ENCODE peak calls at places on chromosomes 7 and 10, in six cellular contexts. One of them, this sample, is unnamed.

GRCh38 chr10:69876286-69876685 is 74.6 kb downstream of the COL13A1 start:
- DNase-seq in H1: no peak
- DNase-seq in H9: no peak
- DNase-seq in mesenchymal stem cell: no peak
- DNase-seq in IMR-90: no peak
- DNase-seq in trophoblast cell: no peak
- DNase-seq in this sample: no peak

GRCh38 chr10:110548002-110548401 is 19.5 kb upstream of the SMC3 start:
- DNase-seq in trophoblast cell: no peak
- DNase-seq in mesenchymal stem cell: no peak
- DNase-seq in H1: peak; percentile 40
- DNase-seq in IMR-90: no peak
- DNase-seq in H9: peak; percentile 65
- DNase-seq in this sample: no peak

GRCh38 chr7:51451751-51452465 is 135.3 kb upstream of the COBL start:
- DNase-seq in H9: peak; percentile 80
- DNase-seq in mesenchymal stem cell: no peak
- DNase-seq in H1: peak; percentile 73
- DNase-seq in IMR-90: no peak
- DNase-seq in trophoblast cell: no peak
- DNase-seq in this sample: peak; percentile 26

GRCh38 chr7:125406111-125406510 is 476.5 kb upstream of the POT1 start:
- DNase-seq in trophoblast cell: no peak
- DNase-seq in H9: no peak
- DNase-seq in mesenchymal stem cell: no peak
- DNase-seq in H1: no peak
- DNase-seq in IMR-90: no peak
- DNase-seq in this sample: no peak

GRCh38 chr7:129774871-129775694 is 163.6 kb downstream of the NRF1 start:
- DNase-seq in trophoblast cell: no peak
- DNase-seq in mesenchymal stem cell: no peak
- DNase-seq in IMR-90: no peak
- DNase-seq in H1: no peak
- DNase-seq in H9: no peak
- DNase-seq in this sample: no peak

GRCh38 chr7:82050792-82051191 is 280.9 kb upstream of the HGF start:
- DNase-seq in trophoblast cell: peak; percentile 17
- DNase-seq in mesenchymal stem cell: peak; percentile 93
- DNase-seq in H1: no peak
- DNase-seq in IMR-90: peak; percentile 87
- DNase-seq in H9: no peak
- DNase-seq in this sample: no peak

GRCh38 chr7:18995270-18995671 is 122.2 kb downstream of the TWIST1 start:
- DNase-seq in mesenchymal stem cell: no peak
- DNase-seq in H9: no peak
- DNase-seq in IMR-90: no peak
- DNase-seq in H1: no peak
- DNase-seq in trophoblast cell: no peak
- DNase-seq in this sample: no peak

GRCh38 chr10:99341860-99342517 is 12.8 kb downstream of the CNNM1 start:
- DNase-seq in H1: no peak
- DNase-seq in H9: no peak
- DNase-seq in trophoblast cell: no peak
- DNase-seq in mesenchymal stem cell: peak; percentile 63
- DNase-seq in IMR-90: peak; percentile 45
- DNase-seq in this sample: no peak

GRCh38 chr10:109343293-109343692 is 580.0 kb downstream of the XPNPEP1 start:
- DNase-seq in mesenchymal stem cell: peak; percentile 5
- DNase-seq in H9: no peak
- DNase-seq in trophoblast cell: peak; percentile 83
- DNase-seq in IMR-90: peak; percentile 87
- DNase-seq in H1: no peak
- DNase-seq in this sample: no peak

GRCh38 chr10:35135861-35136260 is 9.2 kb downstream of the CREM start:
- DNase-seq in H1: no peak
- DNase-seq in trophoblast cell: no peak
- DNase-seq in H9: no peak
- DNase-seq in IMR-90: peak; percentile 52
- DNase-seq in mesenchymal stem cell: no peak
- DNase-seq in this sample: no peak

GRCh38 chr10:101506829-101507228 is 81.2 kb downstream of the POLL start:
- DNase-seq in H9: no peak
- DNase-seq in H1: no peak
- DNase-seq in IMR-90: no peak
- DNase-seq in trophoblast cell: no peak
- DNase-seq in mesenchymal stem cell: no peak
- DNase-seq in this sample: no peak

GRCh38 chr7:47382200-47382599 is 199.7 kb downstream of the TNS3 start:
- DNase-seq in mesenchymal stem cell: no peak
- DNase-seq in IMR-90: no peak
- DNase-seq in H1: no peak
- DNase-seq in H9: no peak
- DNase-seq in trophoblast cell: no peak
- DNase-seq in this sample: no peak

GRCh38 chr7:41449286-41449685 is 253.6 kb downstream of the INHBA start:
- DNase-seq in H1: no peak
- DNase-seq in H9: no peak
- DNase-seq in trophoblast cell: no peak
- DNase-seq in IMR-90: no peak
- DNase-seq in mesenchymal stem cell: no peak
- DNase-seq in this sample: no peak

GRCh38 chr10:48545462-48546145 is 59.3 kb downstream of the ARHGAP22 start:
- DNase-seq in H1: peak; percentile 35
- DNase-seq in trophoblast cell: no peak
- DNase-seq in IMR-90: no peak
- DNase-seq in H9: peak; percentile 15
- DNase-seq in mesenchymal stem cell: no peak
- DNase-seq in this sample: no peak

GRCh38 chr10:102395677-102396197 is at the start of gene NFKB2:
- DNase-seq in trophoblast cell: no peak
- DNase-seq in H9: no peak
- DNase-seq in mesenchymal stem cell: no peak
- DNase-seq in H1: no peak
- DNase-seq in IMR-90: no peak
- DNase-seq in this sample: no peak

GRCh38 chr7:151107882-151108281 is 21.6 kb downstream of the AGAP3 start:
- DNase-seq in H9: no peak
- DNase-seq in H1: no peak
- DNase-seq in trophoblast cell: no peak
- DNase-seq in mesenchymal stem cell: no peak
- DNase-seq in IMR-90: no peak
- DNase-seq in this sample: no peak

GRCh38 chr10:122199070-122199469 is 72.0 kb upstream of the BTBD16 start:
- DNase-seq in H1: no peak
- DNase-seq in IMR-90: no peak
- DNase-seq in trophoblast cell: no peak
- DNase-seq in H9: no peak
- DNase-seq in mesenchymal stem cell: no peak
- DNase-seq in this sample: no peak

GRCh38 chr7:35185908-35186731 is 67.8 kb downstream of the TBX20 start:
- DNase-seq in mesenchymal stem cell: peak; percentile 61
- DNase-seq in IMR-90: peak; percentile 8
- DNase-seq in H1: peak; percentile 81
- DNase-seq in H9: peak; percentile 74
- DNase-seq in trophoblast cell: peak; percentile 60
- DNase-seq in this sample: peak; percentile 35

GRCh38 chr7:31493714-31494181 is 20.1 kb upstream of the ITPRID1 start:
- DNase-seq in trophoblast cell: peak; percentile 81
- DNase-seq in mesenchymal stem cell: no peak
- DNase-seq in H1: no peak
- DNase-seq in H9: peak; percentile 61
- DNase-seq in IMR-90: no peak
- DNase-seq in this sample: no peak

GRCh38 chr10:50431791-50432190 is 180.5 kb upstream of the ASAH2 start:
- DNase-seq in IMR-90: no peak
- DNase-seq in trophoblast cell: no peak
- DNase-seq in H9: no peak
- DNase-seq in mesenchymal stem cell: no peak
- DNase-seq in H1: no peak
- DNase-seq in this sample: no peak

GRCh38 chr10:19843487-19843886 is 27.3 kb downstream of the PLXDC2 start:
- DNase-seq in IMR-90: peak; percentile 44
- DNase-seq in trophoblast cell: no peak
- DNase-seq in mesenchymal stem cell: no peak
- DNase-seq in H9: no peak
- DNase-seq in H1: no peak
- DNase-seq in this sample: no peak

DNA sequence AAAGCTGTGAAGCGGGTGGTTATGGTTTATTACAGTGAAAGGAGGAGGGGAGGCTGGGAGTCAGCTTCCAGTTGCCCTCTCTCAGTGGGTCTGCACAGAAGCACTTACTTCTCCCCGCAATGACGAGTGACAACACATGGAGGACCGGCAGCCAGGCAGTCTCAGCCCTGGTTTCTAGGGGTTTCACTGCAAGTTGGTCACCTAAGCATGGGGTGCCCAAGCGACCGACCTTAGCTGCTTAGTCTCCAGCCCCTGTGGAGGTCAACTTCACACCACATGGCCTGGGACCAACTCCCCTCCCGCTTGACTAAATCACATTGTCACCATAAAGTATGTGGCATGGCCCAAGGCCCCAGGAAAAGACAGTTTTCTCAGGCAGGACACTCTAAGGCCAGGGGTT is 99.9 kb upstream of the ZNF32 start:
- DNase-seq in H9: no peak
- DNase-seq in trophoblast cell: no peak
- DNase-seq in IMR-90: no peak
- DNase-seq in mesenchymal stem cell: no peak
- DNase-seq in H1: no peak
- DNase-seq in this sample: no peak
- H4K91ac ChIP-seq in H9: no peak overlapping the region
- H4K91ac ChIP-seq in trophoblast cell: no peak overlapping the region
- H4K91ac ChIP-seq in IMR-90: no peak overlapping the region
- H4K91ac ChIP-seq in mesenchymal stem cell: no peak overlapping the region
- H4K91ac ChIP-seq in H1: peak overlapping the region; percentile 26
- H4K91ac ChIP-seq in this sample: no peak overlapping the region

GRCh38 chr7:33764752-33765451 is 140.4 kb upstream of the BMPER start:
- DNase-seq in H1: no peak
- DNase-seq in IMR-90: peak; percentile 93
- DNase-seq in mesenchymal stem cell: peak; percentile 75
- DNase-seq in trophoblast cell: peak; percentile 93
- DNase-seq in H9: no peak
- DNase-seq in this sample: no peak
- H3K18ac ChIP-seq in H1: no peak overlapping the region
- H3K18ac ChIP-seq in IMR-90: no peak overlapping the region
- H3K18ac ChIP-seq in mesenchymal stem cell: no peak overlapping the region
- H3K18ac ChIP-seq in trophoblast cell: no peak overlapping the region
- H3K18ac ChIP-seq in H9: no peak overlapping the region
- H3K18ac ChIP-seq in this sample: no peak overlapping the region

GRCh38 chr10:96044686-96045085 is 1.3 kb downstream of the CCNJ start:
- DNase-seq in H1: no peak
- DNase-seq in H9: no peak
- DNase-seq in trophoblast cell: peak; percentile 30
- DNase-seq in mesenchymal stem cell: peak; percentile 55
- DNase-seq in IMR-90: peak; percentile 70
- DNase-seq in this sample: no peak
- H2AFZ ChIP-seq in H1: no peak overlapping the region
- H2AFZ ChIP-seq in H9: no peak overlapping the region
- H2AFZ ChIP-seq in trophoblast cell: no peak overlapping the region
- H2AFZ ChIP-seq in mesenchymal stem cell: no peak overlapping the region
- H2AFZ ChIP-seq in IMR-90: peak overlapping the region; percentile 98
- H2AFZ ChIP-seq in this sample: peak overlapping the region; percentile 97

DNA sequence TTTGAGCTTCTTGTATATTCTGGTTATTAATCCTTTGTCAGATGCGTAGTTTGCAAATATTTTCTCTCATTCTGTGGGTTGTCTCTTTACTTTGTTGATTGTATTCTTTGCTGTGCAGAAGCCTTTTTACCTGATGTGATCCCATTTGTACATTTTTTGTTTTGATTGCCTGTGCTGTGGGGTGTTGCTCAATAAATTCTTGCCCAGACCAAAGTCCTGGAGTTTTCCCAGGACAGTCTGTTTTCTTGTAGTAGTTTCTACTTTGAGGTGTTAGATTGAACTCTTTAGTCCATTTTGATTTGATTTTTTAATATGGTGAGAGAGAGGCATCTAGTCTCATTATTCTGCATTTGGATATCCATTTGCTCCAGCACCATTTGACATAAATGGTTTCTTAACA is 588.7 kb upstream of the MBL2 start:
- DNase-seq in mesenchymal stem cell: no peak
- DNase-seq in trophoblast cell: no peak
- DNase-seq in IMR-90: no peak
- DNase-seq in H9: no peak
- DNase-seq in H1: no peak
- DNase-seq in this sample: no peak
- H4K91ac ChIP-seq in mesenchymal stem cell: no peak overlapping the region
- H4K91ac ChIP-seq in trophoblast cell: no peak overlapping the region
- H4K91ac ChIP-seq in IMR-90: no peak overlapping the region
- H4K91ac ChIP-seq in H9: no peak overlapping the region
- H4K91ac ChIP-seq in H1: no peak overlapping the region
- H4K91ac ChIP-seq in this sample: no peak overlapping the region

DNA sequence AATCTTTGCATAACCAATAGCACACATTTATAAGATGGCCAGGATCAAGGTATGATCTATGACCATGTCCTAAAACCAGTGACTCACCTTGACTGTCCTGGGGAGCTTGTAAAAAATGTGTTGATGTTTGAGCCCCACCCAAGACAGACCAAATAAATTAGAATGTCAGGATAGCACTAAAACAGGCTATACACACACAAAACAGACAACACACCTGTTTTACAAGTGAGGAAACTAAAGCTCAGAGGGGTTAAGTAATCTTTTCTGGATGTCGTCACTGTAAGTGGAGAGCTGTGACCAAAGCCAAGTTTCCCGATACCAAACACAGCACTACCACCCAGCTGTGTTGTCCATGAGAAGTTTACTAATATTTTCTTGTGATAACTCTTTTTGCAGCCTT is 84.5 kb downstream of the AVL9 start:
- DNase-seq in trophoblast cell: no peak
- DNase-seq in mesenchymal stem cell: no peak
- DNase-seq in H9: no peak
- DNase-seq in H1: no peak
- DNase-seq in IMR-90: no peak
- DNase-seq in this sample: no peak
- H3K18ac ChIP-seq in trophoblast cell: no peak overlapping the region
- H3K18ac ChIP-seq in mesenchymal stem cell: no peak overlapping the region
- H3K18ac ChIP-seq in H9: no peak overlapping the region
- H3K18ac ChIP-seq in H1: no peak overlapping the region
- H3K18ac ChIP-seq in IMR-90: no peak overlapping the region
- H3K18ac ChIP-seq in this sample: no peak overlapping the region

DNA sequence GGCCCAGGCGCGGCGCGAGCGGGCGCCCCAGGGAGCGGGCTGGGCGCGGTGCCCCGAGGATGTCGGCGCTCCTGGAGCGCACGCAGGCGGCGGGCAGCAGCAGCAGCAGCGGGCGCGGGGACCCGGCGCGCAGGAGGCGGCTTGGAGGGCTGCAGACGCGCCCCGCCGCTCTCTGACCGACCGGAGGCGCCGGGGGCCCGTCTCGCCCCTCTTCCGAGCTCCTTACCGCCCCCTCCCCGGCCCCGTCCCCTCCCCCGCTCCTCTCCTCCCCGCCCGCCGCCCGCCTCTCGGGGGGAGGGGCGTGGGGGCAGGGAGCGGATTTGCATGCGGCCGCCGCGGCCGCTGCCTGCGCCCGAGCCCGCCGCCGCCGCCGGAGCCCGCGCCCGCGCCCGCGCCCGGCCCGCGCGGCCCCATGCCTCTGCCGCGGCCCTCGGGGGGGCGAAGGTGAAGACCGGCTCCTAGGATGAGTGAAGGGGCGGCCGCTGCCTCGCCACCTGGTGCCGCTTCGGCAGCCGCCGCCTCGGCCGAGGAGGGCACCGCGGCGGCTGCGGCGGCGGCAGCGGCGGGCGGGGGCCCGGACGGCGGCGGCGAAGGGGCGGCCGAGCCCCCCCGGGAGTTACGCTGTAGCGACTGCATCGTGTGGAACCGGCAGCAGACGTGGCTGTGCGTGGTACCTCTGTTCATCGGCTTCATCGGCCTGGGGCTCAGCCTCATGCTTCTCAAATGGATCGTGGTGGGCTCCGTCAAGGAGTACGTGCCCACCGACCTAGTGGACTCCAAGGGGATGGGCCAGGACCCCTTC is at the start of gene NRG3:
- DNase-seq in H1: peak; percentile 54
- DNase-seq in IMR-90: no peak
- DNase-seq in trophoblast cell: no peak
- DNase-seq in mesenchymal stem cell: no peak
- DNase-seq in H9: no peak
- DNase-seq in this sample: peak; percentile 56
- H2AFZ ChIP-seq in H1: peak within 1 kb of the TSS; percentile 81
- H2AFZ ChIP-seq in IMR-90: no peak within 1 kb of the TSS
- H2AFZ ChIP-seq in trophoblast cell: no peak within 1 kb of the TSS
- H2AFZ ChIP-seq in mesenchymal stem cell: no peak within 1 kb of the TSS
- H2AFZ ChIP-seq in H9: no peak within 1 kb of the TSS
- H2AFZ ChIP-seq in this sample: peak within 1 kb of the TSS; percentile 97